ENCODE peak calls at places on chromosomes 7 and 10, in eight cellular contexts. L is astrocyte of the spinal cord, O is HFF-Myc, P is fibroblast of mammary gland, M is neuronal stem cell, Q is fibroblast of lung, Z is cardiac muscle cell, K is tibial artery. W is an unnamed sample.

GRCh38 chr7:104482362-104483042 is 154.1 kb downstream of the LHFPL3 start:
- DNase-seq in P (no peak), Q (no peak), Z (no peak), L (no peak), K (no peak), M (no peak), O (no peak), W (no peak)

GRCh38 chr10:129647563-129647962 is 180.5 kb downstream of the MGMT start:
- DNase-seq in L (no peak), Z (no peak), K (no peak), Q (no peak), M (no peak), O (no peak), P (no peak), W (no peak)

GRCh38 chr10:42950606-42951485 is 126.0 kb upstream of the RET start:
- DNase-seq in P (no peak), L (no peak), Z (no peak), O (no peak), Q (no peak), M (no peak), K (peak), W (no peak)

GRCh38 chr10:132516771-132517725 is 20.5 kb upstream of the INPP5A start:
- DNase-seq in L (peak), M (peak), O (peak), P (peak), Q (peak), Z (peak), K (peak), W (peak)

GRCh38 chr10:59905066-59905734 is 1.2 kb downstream of the CCDC6 start:
- DNase-seq in Z (peak), O (no peak), L (no peak), K (peak), M (no peak), Q (no peak), P (peak), W (peak)

GRCh38 chr10:76231258-76231934 is 800.0 kb downstream of the LRMDA start:
- DNase-seq in O (no peak), Q (no peak), P (no peak), K (no peak), L (no peak), M (no peak), Z (no peak), W (no peak)

GRCh38 chr10:130769146-130770017 is 542.1 kb downstream of the TCERG1L start:
- DNase-seq in K (peak), M (no peak), P (no peak), O (no peak), Z (no peak), Q (no peak), L (no peak), W (no peak)

GRCh38 chr10:72095195-72095594 is 6.8 kb upstream of the SPOCK2 start:
- DNase-seq in O (no peak), P (no peak), L (no peak), K (no peak), Z (no peak), Q (no peak), M (no peak), W (no peak)

GRCh38 chr10:29470355-29470705 is 164.4 kb downstream of the SVIL start:
- DNase-seq in Z (no peak), Q (no peak), M (peak), P (peak), O (no peak), L (no peak), K (no peak), W (peak)

GRCh38 chr10:117938104-117938503 is 108.6 kb downstream of the RAB11FIP2 start:
- DNase-seq in M (no peak), K (no peak), O (no peak), L (no peak), Z (no peak), P (no peak), Q (no peak), W (no peak)

GRCh38 chr7:151700621-151701185 is 176.2 kb downstream of the PRKAG2 start:
- DNase-seq in L (peak), O (no peak), P (peak), M (no peak), Z (peak), K (no peak), Q (peak), W (no peak)

GRCh38 chr10:132538790-132539421 is 1.3 kb downstream of the INPP5A start:
- DNase-seq in K (peak), O (no peak), Q (no peak), P (no peak), Z (no peak), L (no peak), M (no peak), W (peak)

GRCh38 chr7:48255046-48255445 is 83.8 kb downstream of the ABCA13 start:
- DNase-seq in P (peak), Q (peak), O (no peak), M (no peak), Z (peak), K (no peak), L (peak), W (no peak)

GRCh38 chr10:13001041-13001886 is at the start of gene CCDC3:
- DNase-seq in Q (no peak), Z (peak), L (no peak), K (peak), O (no peak), P (no peak), M (peak), W (no peak)

GRCh38 chr7:84258628-84259027 is 64.0 kb upstream of the SEMA3A start:
- DNase-seq in L (peak), M (no peak), Z (peak), K (no peak), Q (no peak), P (peak), O (no peak), W (no peak)

GRCh38 chr10:129486805-129487204 is 19.8 kb downstream of the MGMT start:
- DNase-seq in M (no peak), O (no peak), L (no peak), P (no peak), Q (no peak), Z (no peak), K (no peak), W (no peak)

GRCh38 chr7:29330136-29330535 is 135.6 kb downstream of the CHN2 start:
- DNase-seq in Q (no peak), Z (no peak), M (no peak), O (no peak), K (no peak), P (no peak), L (no peak), W (no peak)

GRCh38 chr10:113037222-113037621 is 87.2 kb downstream of the TCF7L2 start:
- DNase-seq in K (no peak), P (no peak), Q (no peak), O (no peak), M (no peak), Z (no peak), L (no peak), W (no peak)

GRCh38 chr7:6306471-6306870 is 34.0 kb upstream of the CYTH3 start:
- DNase-seq in Z (peak), O (peak), M (no peak), Q (peak), P (peak), L (peak), K (no peak), W (no peak)

GRCh38 chr7:137443616-137444015 is 100.1 kb upstream of the PTN start:
- DNase-seq in L (peak), Z (peak), K (no peak), Q (peak), O (no peak), P (peak), M (no peak), W (no peak)

GRCh38 chr7:24755541-24756416 is 1.5 kb downstream of the GSDME start:
- DNase-seq in K (no peak), M (no peak), L (peak), P (peak), O (no peak), Z (no peak), Q (peak), W (no peak)

GRCh38 chr10:49488056-49488455 is 50.9 kb downstream of the ERCC6 start:
- DNase-seq in Z (no peak), L (no peak), P (no peak), O (peak), K (no peak), M (no peak), Q (no peak), W (no peak)

GRCh38 chr7:38863609-38864291 is 45.2 kb downstream of the VPS41 start:
- DNase-seq in Z (no peak), Q (no peak), O (no peak), M (no peak), P (no peak), L (no peak), K (no peak), W (no peak)

GRCh38 chr7:21717323-21717722 is 174.5 kb downstream of the DNAH11 start:
- DNase-seq in O (no peak), K (no peak), Z (no peak), P (no peak), L (no peak), Q (no peak), M (no peak), W (no peak)

GRCh38 chr10:99234067-99234738 is 1.4 kb downstream of the HPSE2 start:
- DNase-seq in Z (peak), P (peak), M (no peak), L (peak), Q (peak), O (no peak), K (peak), W (peak)

GRCh38 chr10:819326-819725 is 112.2 kb downstream of the LARP4B start:
- DNase-seq in Z (peak), K (no peak), L (peak), O (no peak), M (no peak), Q (peak), P (peak), W (no peak)

GRCh38 chr10:87635498-87636312 is 24.0 kb upstream of the PAPSS2 start:
- DNase-seq in P (peak), Q (peak), Z (peak), K (no peak), M (no peak), L (peak), O (peak), W (no peak)

GRCh38 chr10:114367676-114368391 is 36.5 kb downstream of the AFAP1L2 start:
- DNase-seq in K (no peak), P (no peak), M (no peak), L (peak), Q (peak), Z (no peak), O (no peak), W (no peak)

GRCh38 chr7:106521115-106521514 is 139.8 kb downstream of the CCDC71L start:
- DNase-seq in Q (no peak), O (no peak), L (no peak), P (no peak), M (no peak), Z (no peak), K (no peak), W (no peak)

GRCh38 chr10:132462463-132463332 is 65.7 kb downstream of the PWWP2B start:
- DNase-seq in P (no peak), M (no peak), O (no peak), L (no peak), Z (no peak), K (no peak), Q (no peak), W (peak)

GRCh38 chr10:1151071-1152033 is 95.2 kb downstream of the WDR37 start:
- DNase-seq in Q (no peak), M (no peak), L (no peak), O (no peak), Z (no peak), K (peak), P (peak), W (no peak)

GRCh38 chr7:22814261-22815208 is 8.1 kb downstream of the TOMM7 start:
- DNase-seq in Z (peak), Q (peak), P (peak), O (no peak), K (no peak), M (no peak), L (peak), W (no peak)

GRCh38 chr7:107212719-107213118 is 43.9 kb downstream of the HBP1 start:
- DNase-seq in K (no peak), L (no peak), Q (no peak), Z (no peak), P (no peak), M (no peak), O (no peak), W (no peak)

GRCh38 chr7:140661124-140661523 is 11.6 kb upstream of the ADCK2 start:
- DNase-seq in K (peak), P (no peak), O (no peak), M (no peak), Z (no peak), L (no peak), Q (peak), W (no peak)

GRCh38 chr10:22244855-22245254 is 27.0 kb upstream of the EBLN1 start:
- DNase-seq in K (no peak), M (no peak), Z (no peak), L (no peak), P (no peak), O (no peak), Q (no peak), W (no peak)

GRCh38 chr10:73910764-73911552 is at the start of gene PLAU:
- DNase-seq in O (no peak), L (peak), P (no peak), K (peak), Z (peak), Q (peak), M (peak), W (peak)

DNA sequence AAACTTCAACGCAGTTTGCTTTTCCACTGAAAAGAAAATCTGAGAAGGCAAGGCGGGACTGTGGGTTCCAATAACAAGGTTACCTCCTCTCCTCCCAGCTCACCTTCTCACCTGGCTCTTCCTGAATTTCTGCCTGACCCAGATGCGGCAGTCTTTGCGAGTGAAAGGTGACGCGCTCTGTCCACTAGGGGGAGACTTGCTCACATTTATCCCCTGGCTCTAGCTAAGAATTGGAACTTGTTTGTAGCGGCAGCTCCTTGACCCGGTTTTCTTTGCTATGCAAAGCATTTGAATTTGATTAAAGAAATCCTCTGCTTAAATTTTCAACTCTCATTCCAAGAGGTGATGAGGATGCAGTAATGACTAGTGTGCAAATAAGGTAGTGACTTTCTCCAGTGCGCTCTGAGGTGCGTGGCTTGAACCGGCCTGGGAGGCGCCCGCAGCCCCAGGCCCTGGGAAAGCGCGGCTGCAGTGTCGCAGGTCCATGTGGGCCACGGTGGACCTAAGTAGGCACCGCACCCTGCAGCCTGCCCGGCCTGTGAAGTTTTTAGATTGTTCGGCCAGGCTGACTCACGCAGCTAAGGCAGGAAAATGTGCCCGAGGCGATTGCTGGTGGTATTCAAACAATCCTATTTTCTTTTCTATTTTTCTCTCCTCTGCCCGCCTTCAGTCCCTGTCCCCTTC is 336.9 kb upstream of the NPSR1 start:
- DNase-seq in Q (peak), L (peak), Z (peak), P (peak), O (peak), K (no peak), M (peak), W (peak)
- H3K4me3 ChIP-seq in Q (no peak), L (peak), Z (peak), P (no peak), O (no peak), K (peak), M (no peak), W (peak)

GRCh38 chr7:35799846-35800717 is 775 bp upstream of the SEPTIN7 start:
- DNase-seq in K (peak), Z (peak), M (peak), Q (peak), L (peak), O (peak), P (peak), W (peak)
- H3K4me3 ChIP-seq in K (peak), Z (peak), M (peak), Q (peak), L (peak), O (peak), P (peak), W (peak)

GRCh38 chr10:3652886-3653285 is 132.1 kb downstream of the KLF6 start:
- DNase-seq in L (no peak), O (no peak), K (no peak), P (peak), Z (peak), Q (peak), M (no peak), W (no peak)
- H3K4me3 ChIP-seq in L (no peak), O (no peak), K (peak), P (peak), Z (no peak), Q (peak), M (no peak), W (peak)

DNA sequence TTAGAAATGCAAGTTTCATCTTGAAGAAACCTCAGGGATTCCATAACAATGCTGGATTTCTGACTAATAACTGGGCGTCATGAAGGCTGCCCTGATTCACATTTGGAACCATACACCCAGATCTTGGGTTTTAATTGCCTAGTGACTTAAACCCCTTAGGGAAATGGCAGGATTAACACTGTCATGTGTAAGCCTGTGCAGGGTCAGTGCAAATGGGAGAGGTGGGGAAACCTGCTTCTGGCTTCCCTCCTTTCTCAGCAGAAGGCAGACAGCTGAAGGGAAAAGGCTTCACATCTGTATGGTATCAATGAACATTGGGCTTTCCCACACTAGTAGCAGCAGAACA is 364.2 kb downstream of the ANKRD30A start:
- DNase-seq in K (no peak), Z (no peak), O (no peak), M (no peak), Q (no peak), P (no peak), L (no peak), W (no peak)
- H3K4me3 ChIP-seq in K (no peak), Z (no peak), O (no peak), M (no peak), Q (no peak), P (no peak), L (no peak), W (no peak)

GRCh38 chr10:103145046-103145445 is 48.0 kb downstream of the NT5C2 start:
- DNase-seq in M (no peak), P (no peak), Z (peak), Q (peak), O (no peak), K (no peak), L (peak), W (no peak)
- H3K4me3 ChIP-seq in M (no peak), P (no peak), Z (no peak), Q (peak), O (no peak), K (peak), L (no peak), W (peak)

GRCh38 chr10:121468726-121469125 is 129.5 kb downstream of the FGFR2 start:
- DNase-seq in Z (no peak), O (no peak), Q (no peak), K (no peak), M (no peak), L (no peak), P (no peak), W (no peak)
- H3K4me3 ChIP-seq in Z (no peak), O (no peak), Q (no peak), K (no peak), M (no peak), L (no peak), P (no peak), W (no peak)

DNA sequence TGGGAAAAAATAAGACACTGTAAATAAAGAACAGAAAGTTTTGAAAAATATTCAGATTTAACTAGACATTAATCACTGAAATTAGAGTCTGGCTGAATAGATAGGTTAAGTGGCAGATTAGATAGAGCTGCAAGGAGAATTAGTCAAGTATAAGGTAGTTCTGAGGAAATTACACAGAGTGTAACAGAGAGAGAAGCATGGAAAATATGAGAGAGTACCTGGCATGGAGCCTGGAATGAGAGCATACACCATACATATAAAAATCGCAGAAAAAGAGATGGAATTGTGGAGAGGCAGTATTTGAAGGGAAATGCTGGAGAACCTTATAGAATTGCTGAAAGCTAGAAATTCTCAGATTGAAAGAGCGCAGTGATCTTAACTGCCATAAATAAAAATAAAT is 46.9 kb downstream of the ZNRF2 start:
- DNase-seq in M (no peak), P (peak), L (no peak), K (no peak), O (no peak), Z (peak), Q (peak), W (no peak)
- H3K4me3 ChIP-seq in M (no peak), P (no peak), L (no peak), K (no peak), O (no peak), Z (no peak), Q (no peak), W (no peak)

DNA sequence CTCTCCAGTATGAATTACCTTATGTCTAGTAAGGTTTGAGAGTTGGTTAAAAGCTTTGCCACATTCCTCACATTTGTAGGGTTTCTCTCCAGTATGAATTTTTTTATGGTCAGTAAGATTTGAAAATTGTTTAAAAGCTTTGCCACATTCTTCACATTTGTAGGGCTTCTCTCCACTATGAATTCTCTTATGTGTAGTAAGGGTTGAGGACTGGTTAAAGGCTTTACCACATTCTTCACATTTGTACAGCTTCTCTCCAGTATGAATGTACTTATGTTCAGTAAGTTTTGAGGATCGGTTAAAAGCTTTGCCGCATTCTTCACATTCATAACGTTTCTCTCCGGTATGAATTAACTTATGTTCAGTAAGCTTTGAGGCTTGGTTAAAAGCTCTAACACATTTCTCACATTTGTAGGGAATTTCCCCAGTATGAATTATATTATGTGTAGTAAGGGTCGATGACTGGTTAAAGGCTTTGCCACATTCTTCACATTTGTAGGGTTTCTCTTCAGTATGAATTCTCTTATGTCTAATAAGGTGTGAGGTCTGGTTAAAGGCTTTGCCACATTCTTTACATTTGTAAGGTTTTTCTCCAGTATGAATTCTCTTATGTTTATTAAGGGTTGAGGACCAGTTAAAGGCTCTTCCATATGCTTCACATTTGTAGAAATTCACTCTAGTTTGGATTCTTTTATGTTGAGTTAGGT is 12.2 kb downstream of the ZNF117 start:
- DNase-seq in Z (no peak), P (no peak), O (no peak), K (no peak), M (no peak), L (no peak), Q (no peak), W (no peak)
- H3K4me3 ChIP-seq in Z (no peak), P (no peak), O (no peak), K (no peak), M (no peak), L (no peak), Q (no peak), W (no peak)